ENCODE peak calls at places on chromosomes 2 and 18, in six cellular contexts. E is heart left ventricle; W is fibroblast of lung; G is CD4-positive, alpha-beta memory T cell; U is Caco-2; T is SJSA1. M is an unnamed sample.

GRCh38 chr18:12336887-12337286 is 28.8 kb downstream of the TUBB6 start:
- DNase-seq in U (peak; percentile 72), G (no peak), T (peak; percentile 73), W (peak; percentile 93), E (no peak), M (no peak)

GRCh38 chr2:109680523-109681297 is 66.5 kb downstream of the SOWAHC start:
- DNase-seq in G (no peak), U (peak; percentile 60), E (no peak), T (no peak), W (no peak), M (no peak)

GRCh38 chr2:230873670-230874401 is 9.1 kb downstream of the ITM2C start:
- DNase-seq in W (no peak), T (no peak), E (no peak), G (no peak), U (no peak), M (peak; percentile 63)

GRCh38 chr2:234951386-234952269 is at the start of gene SH3BP4:
- DNase-seq in G (no peak), E (peak; percentile 90), U (peak; percentile 73), T (peak; percentile 42), W (peak; percentile 74), M (peak; percentile 87)

GRCh38 chr2:178796079-178796677 is 11.0 kb downstream of the TTN start:
- DNase-seq in G (peak; percentile 9), U (no peak), W (peak; percentile 41), T (no peak), E (no peak), M (no peak)

GRCh38 chr2:37271376-37272067 is 40.1 kb downstream of the NDUFAF7 start:
- DNase-seq in W (no peak), G (no peak), E (no peak), T (no peak), U (no peak), M (no peak)

GRCh38 chr2:177332041-177332991 is 60.3 kb upstream of the AGPS start:
- DNase-seq in G (peak; percentile 55), T (peak; percentile 87), E (peak; percentile 45), U (peak; percentile 63), W (peak; percentile 65), M (peak; percentile 33)

GRCh38 chr2:230796280-230796862 is 68.4 kb upstream of the ITM2C start:
- DNase-seq in G (no peak), T (no peak), U (no peak), W (peak; percentile 86), E (no peak), M (no peak)

GRCh38 chr18:13438507-13439056 is 220.0 kb downstream of the LDLRAD4 start:
- DNase-seq in E (no peak), T (no peak), G (no peak), W (no peak), U (no peak), M (no peak)

GRCh38 chr18:56869189-56869777 is 218.1 kb downstream of the WDR7 start:
- DNase-seq in U (no peak), T (peak; percentile 23), W (peak; percentile 50), G (peak; percentile 3), E (no peak), M (no peak)

GRCh38 chr2:14756122-14756541 is 123.6 kb downstream of the LRATD1 start:
- DNase-seq in U (no peak), W (peak; percentile 86), E (no peak), G (no peak), T (no peak), M (no peak)

GRCh38 chr18:61831071-61831470 is 61.7 kb downstream of the RNF152 start:
- DNase-seq in U (no peak), T (peak; percentile 33), E (no peak), G (no peak), W (peak; percentile 18), M (no peak)

GRCh38 chr2:85652056-85652455 is 15.9 kb downstream of the SFTPB start:
- DNase-seq in T (no peak), U (no peak), E (no peak), G (no peak), W (no peak), M (no peak)

GRCh38 chr2:66851449-66851872 is 416.5 kb downstream of the MEIS1 start:
- DNase-seq in U (no peak), W (peak; percentile 93), G (no peak), E (no peak), T (peak; percentile 61), M (peak; percentile 20)

GRCh38 chr2:241550616-241551580 is 7.6 kb upstream of the BOK start:
- DNase-seq in T (peak; percentile 69), E (no peak), G (no peak), W (no peak), U (no peak), M (no peak)

GRCh38 chr2:192194065-192194865 is 468 bp downstream of the TMEFF2 start:
- DNase-seq in W (peak; percentile 50), T (no peak), E (peak; percentile 21), G (no peak), U (no peak), M (no peak)

GRCh38 chr2:163551974-163552373 is 183.8 kb downstream of the FIGN start:
- DNase-seq in T (no peak), G (no peak), W (peak; percentile 38), E (no peak), U (no peak), M (no peak)

GRCh38 chr2:2021995-2022394 is 277.7 kb upstream of the PXDN start:
- DNase-seq in E (no peak), W (no peak), G (no peak), T (no peak), U (no peak), M (no peak)

GRCh38 chr2:85234879-85235278 is 92.9 kb downstream of the TGOLN2 start:
- DNase-seq in G (no peak), W (no peak), T (no peak), E (no peak), U (no peak), M (no peak)

GRCh38 chr2:237179161-237179560 is 93.5 kb downstream of the COPS8 start:
- DNase-seq in U (no peak), G (no peak), W (no peak), T (no peak), E (no peak), M (no peak)

GRCh38 chr18:35306588-35307250 is 16.7 kb upstream of the ZSCAN30 start:
- DNase-seq in E (no peak), G (no peak), U (no peak), T (no peak), W (no peak), M (no peak)
- H3K9me3 ChIP-seq in E (peaks cover 73% of the 10 kb centered on the region), G (peaks cover 71% of the 10 kb centered on the region), U (no peaks in the 10 kb centered on the region), T (peaks cover 51% of the 10 kb centered on the region), W (peaks cover 7% of the 10 kb centered on the region), M (peaks cover 73% of the 10 kb centered on the region)

GRCh38 chr2:170878505-170878904 is 50.5 kb upstream of the GORASP2 start:
- DNase-seq in E (no peak), U (no peak), G (no peak), W (peak; percentile 11), T (no peak), M (no peak)

GRCh38 chr2:170878061-170878460 is 51.0 kb upstream of the GORASP2 start:
- DNase-seq in T (no peak), W (peak; percentile 82), U (no peak), G (no peak), E (no peak), M (no peak)

GRCh38 chr2:170869036-170869435 is 52.3 kb downstream of the GAD1 start:
- DNase-seq in T (no peak), W (no peak), E (no peak), U (no peak), G (no peak), M (no peak)

GRCh38 chr2:170869461-170869860 is 52.8 kb downstream of the GAD1 start:
- DNase-seq in T (no peak), W (no peak), E (no peak), G (no peak), U (no peak), M (no peak)

DNA sequence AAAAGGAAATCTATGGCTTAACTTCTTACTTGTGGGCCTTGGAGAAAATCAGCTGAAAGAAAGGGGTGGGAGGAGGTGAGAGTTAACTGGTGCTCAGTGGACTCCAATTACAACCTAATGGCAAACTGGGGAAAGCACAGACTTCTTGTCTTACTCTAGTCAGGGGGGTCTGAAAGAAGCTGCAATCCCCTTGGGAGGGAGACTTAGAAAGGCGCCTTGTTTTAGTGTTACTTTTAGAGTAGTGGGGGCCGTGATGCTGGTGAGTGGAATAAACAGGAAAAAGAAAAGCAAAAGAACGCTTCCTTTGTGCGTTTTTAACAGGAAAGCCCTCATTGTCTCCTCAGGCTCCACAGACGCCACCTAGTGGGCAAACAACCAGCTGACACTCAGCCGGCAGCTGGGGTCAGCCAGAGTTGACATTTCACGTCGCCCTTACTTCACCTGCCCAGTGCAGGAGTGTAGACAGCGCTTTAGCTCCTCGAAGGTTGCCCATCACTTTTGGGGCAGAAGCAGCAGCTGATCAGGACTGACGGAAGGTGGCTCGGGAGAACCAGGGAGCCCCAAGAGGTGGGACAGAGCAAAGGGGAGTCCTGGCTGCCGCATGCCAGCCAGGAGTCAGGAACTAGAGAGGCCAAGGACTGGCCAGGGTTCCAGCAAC is 55.9 kb upstream of the GORASP2 start:
- DNase-seq in E (peak; percentile 59), W (peak; percentile 59), G (peak; percentile 56), U (peak; percentile 79), T (peak; percentile 71), M (peak; percentile 70)
- H3K4me3 ChIP-seq in E (no peak overlapping the region), W (no peak overlapping the region), G (no peak overlapping the region), U (no peak overlapping the region), T (no peak overlapping the region), M (no peak overlapping the region)

GRCh38 chr18:69411199-69411598 is 10.5 kb downstream of the DOK6 start:
- DNase-seq in W (no peak), T (no peak), E (no peak), U (no peak), G (no peak), M (no peak)

GRCh38 chr18:69414184-69414583 is 13.5 kb downstream of the DOK6 start:
- DNase-seq in G (no peak), T (no peak), E (no peak), W (no peak), U (no peak), M (no peak)

GRCh38 chr18:69408522-69408921 is 7.8 kb downstream of the DOK6 start:
- DNase-seq in T (no peak), U (no peak), G (no peak), W (no peak), E (no peak), M (no peak)
- H3K9me3 ChIP-seq in T (no peaks in the 10 kb centered on the region), U (no peaks in the 10 kb centered on the region), G (no peaks in the 10 kb centered on the region), W (no peaks in the 10 kb centered on the region), E (no peaks in the 10 kb centered on the region), M (no peaks in the 10 kb centered on the region)

DNA sequence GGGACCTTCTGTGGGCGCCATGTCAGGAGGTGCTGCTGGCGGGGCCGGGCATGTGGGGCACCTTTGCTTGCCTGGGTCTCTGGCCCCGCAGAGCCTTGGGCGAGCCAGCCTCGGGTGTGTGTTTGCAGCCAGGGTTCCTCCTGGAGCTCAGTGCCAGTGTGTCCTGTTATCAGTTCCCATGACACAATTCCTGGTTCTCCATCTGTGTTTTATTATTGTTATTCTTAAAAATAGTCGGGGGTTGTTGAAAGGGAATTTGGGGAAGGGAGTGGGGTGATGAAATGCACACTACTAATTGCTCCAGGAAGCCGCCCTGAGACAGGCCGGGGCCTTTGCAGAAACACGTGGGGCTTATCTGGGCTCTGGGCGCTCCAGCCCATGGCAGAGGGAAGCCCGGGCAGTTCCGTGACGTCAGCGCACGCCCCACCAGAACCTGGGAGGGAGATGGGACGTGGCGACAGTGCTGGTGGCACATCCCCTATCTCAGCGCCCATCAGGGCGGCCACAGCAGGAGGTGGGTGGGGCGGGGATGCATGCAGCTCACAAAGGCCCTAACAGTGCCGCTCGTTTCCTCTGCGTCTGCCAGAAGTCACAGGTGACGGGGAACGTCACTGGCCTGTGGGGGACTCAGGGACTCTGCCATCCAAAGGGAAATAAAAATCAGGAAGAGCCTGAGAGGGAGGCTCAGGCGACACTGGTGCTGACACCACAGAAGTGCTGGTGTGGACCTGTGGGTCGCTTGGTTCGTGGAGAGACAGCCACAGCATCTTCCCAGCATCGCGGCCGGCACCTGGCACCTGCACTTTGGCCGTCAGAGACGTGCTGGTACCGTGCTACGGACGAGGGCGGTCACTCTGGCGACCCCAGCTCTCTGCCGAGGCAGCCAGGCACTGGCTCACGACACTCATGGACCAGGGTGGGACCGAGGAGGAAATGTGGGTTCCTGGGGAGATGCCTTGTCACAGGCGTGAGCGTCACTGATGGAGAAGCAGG is 131.0 kb downstream of the NFATC1 start:
- DNase-seq in W (no peak), G (no peak), E (peak; percentile 49), T (no peak), U (no peak), M (peak; percentile 6)
- H3K4me3 ChIP-seq in W (no peak overlapping the region), G (no peak overlapping the region), E (no peak overlapping the region), T (no peak overlapping the region), U (no peak overlapping the region), M (no peak overlapping the region)